ENCODE peak calls at places on chromosomes 13 and 19, in six cellular contexts. Q, A, X, B, C and P are unnamed samples.

GRCh38 chr13:38166121-38166520 is 183.5 kb upstream of the UFM1 start:
- DNase-seq in Q (no peak), B (no peak), X (no peak), C (no peak), A (no peak), P (no peak)

GRCh38 chr19:5057860-5058259 is 88.9 kb downstream of the KDM4B start:
- DNase-seq in X (peak; percentile 48), A (no peak), Q (no peak), B (no peak), C (no peak), P (no peak)

GRCh38 chr19:5128932-5129389 is 160.0 kb downstream of the KDM4B start:
- DNase-seq in Q (no peak), C (no peak), B (no peak), X (no peak), A (no peak), P (no peak)

GRCh38 chr19:48539503-48540096 is 12.4 kb upstream of the SULT2B1 start:
- DNase-seq in B (no peak), C (no peak), X (no peak), Q (no peak), A (no peak), P (peak; percentile 82)

GRCh38 chr19:23823952-23824389 is 65.3 kb upstream of the ZNF681 start:
- DNase-seq in X (peak; percentile 87), Q (no peak), A (no peak), C (no peak), B (no peak), P (peak; percentile 1)

GRCh38 chr13:39023316-39023715 is 14.6 kb downstream of the PROSER1 start:
- DNase-seq in A (no peak), Q (no peak), C (peak; percentile 23), X (peak; percentile 84), B (no peak), P (no peak)

GRCh38 chr19:2867025-2867991 is at the start of gene ZNF556:
- DNase-seq in C (no peak), B (no peak), X (no peak), Q (no peak), A (no peak), P (no peak)

GRCh38 chr19:16587031-16588023 is 15.1 kb upstream of the SLC35E1 start:
- DNase-seq in X (peak; percentile 45), Q (no peak), B (no peak), A (peak; percentile 65), C (no peak), P (no peak)

GRCh38 chr13:40668335-40668734 is 1.9 kb upstream of the FOXO1 start:
- DNase-seq in B (no peak), A (peak; percentile 53), X (peak; percentile 69), C (no peak), Q (peak; percentile 12), P (no peak)

GRCh38 chr19:58274771-58275199 is 4.0 kb upstream of the ZNF8 start:
- DNase-seq in A (no peak), Q (no peak), X (no peak), B (no peak), C (peak; percentile 4), P (peak; percentile 6)

GRCh38 chr19:15367439-15367838 is 12.1 kb downstream of the AKAP8 start:
- DNase-seq in C (no peak), Q (no peak), A (no peak), X (no peak), B (no peak), P (no peak)

GRCh38 chr13:24264976-24265375 is 44.4 kb upstream of the C1QTNF9 start:
- DNase-seq in C (no peak), Q (peak; percentile 66), X (no peak), B (no peak), A (peak; percentile 79), P (peak; percentile 58)

GRCh38 chr19:35404879-35405622 is 34.2 kb downstream of the GPR42 start:
- DNase-seq in A (peak; percentile 67), C (peak; percentile 50), B (peak; percentile 44), X (peak; percentile 97), Q (no peak), P (no peak)

GRCh38 chr13:73365681-73366080 is 306.9 kb downstream of the KLF5 start:
- DNase-seq in B (no peak), A (no peak), X (no peak), C (no peak), Q (no peak), P (peak; percentile 87)